ENCODE peak calls at places on chromosomes 16 and 17, in ten cellular contexts. W is hepatocyte, Q is H1, K is right lobe of liver, D is fibroblast of lung, L is vagina, G is H9, S is heart left ventricle, Y is IMR-90, F is thoracic aorta. O is an unnamed sample.

GRCh38 chr16:67537270-67537635 is 8.6 kb downstream of the RIPOR1 start:
- DNase-seq in G (peak; percentile 63), F (no peak), Q (no peak), K (peak; percentile 74), W (peak; percentile 81), D (peak; percentile 56), L (no peak), S (peak; percentile 84), Y (peak; percentile 36), O (no peak)

GRCh38 chr17:64133546-64134215 is 3.7 kb upstream of the ERN1 start:
- DNase-seq in L (peak; percentile 85), S (no peak), Y (peak; percentile 70), G (peak; percentile 46), W (peak; percentile 82), Q (no peak), F (no peak), D (peak; percentile 40), K (no peak), O (peak; percentile 59)

GRCh38 chr17:36923814-36924221 is 13.5 kb upstream of the LHX1 start:
- DNase-seq in S (no peak), Q (no peak), D (peak; percentile 65), K (no peak), Y (no peak), W (no peak), L (no peak), G (no peak), F (no peak), O (no peak)

GRCh38 chr16:51237861-51238378 is 86.8 kb upstream of the SALL1 start:
- DNase-seq in L (no peak), Q (no peak), D (no peak), F (no peak), G (no peak), W (no peak), S (no peak), K (no peak), Y (no peak), O (no peak)

GRCh38 chr17:31319253-31319661 is 2.2 kb downstream of the EVI2A start:
- DNase-seq in G (no peak), Q (no peak), W (no peak), K (no peak), D (no peak), S (no peak), L (no peak), Y (no peak), F (no peak), O (no peak)

GRCh38 chr16:89923640-89924297 is 627 bp downstream of the TUBB3 start:
- DNase-seq in Y (no peak), F (no peak), Q (no peak), D (no peak), G (peak; percentile 65), L (no peak), K (no peak), W (peak; percentile 47), S (no peak), O (peak; percentile 44)

GRCh38 chr17:46977348-46977747 is 1.7 kb downstream of the RPRML start:
- DNase-seq in S (no peak), K (no peak), F (no peak), G (peak; percentile 98), Y (peak; percentile 18), W (peak; percentile 65), Q (peak; percentile 80), L (no peak), D (peak; percentile 29), O (peak; percentile 96)

GRCh38 chr16:58074657-58075056 is 49.1 kb downstream of the MMP15 start:
- DNase-seq in W (no peak), D (no peak), K (no peak), G (no peak), L (no peak), S (no peak), Q (no peak), F (no peak), Y (no peak), O (no peak)

GRCh38 chr17:57970706-57971105 is 15.5 kb upstream of the CUEDC1 start:
- DNase-seq in W (no peak), F (no peak), L (no peak), S (no peak), G (no peak), Y (peak; percentile 67), K (no peak), Q (no peak), D (peak; percentile 34), O (peak; percentile 3)

GRCh38 chr17:57999496-58000017 is 7.5 kb downstream of the SRSF1 start:
- DNase-seq in F (no peak), L (no peak), G (no peak), Y (peak; percentile 79), K (no peak), S (no peak), W (peak; percentile 82), Q (no peak), D (peak; percentile 58), O (no peak)

GRCh38 chr16:1645914-1646525 is 32.1 kb upstream of the JPT2 start:
- DNase-seq in W (peak; percentile 44), Q (no peak), Y (peak; percentile 47), S (no peak), L (no peak), K (no peak), F (no peak), D (peak; percentile 29), G (no peak), O (no peak)

GRCh38 chr17:44350733-44351226 is 5.7 kb downstream of the GRN start:
- DNase-seq in W (peak; percentile 82), F (no peak), S (peak; percentile 62), L (no peak), K (peak; percentile 79), G (peak; percentile 90), Q (no peak), Y (peak; percentile 44), D (peak; percentile 25), O (peak; percentile 88)

GRCh38 chr16:90008708-90009145 is 10.5 kb downstream of the DBNDD1 start:
- DNase-seq in S (no peak), D (peak; percentile 12), Y (peak; percentile 16), L (no peak), W (no peak), F (no peak), Q (no peak), K (no peak), G (no peak), O (no peak)

GRCh38 chr17:3025421-3026124 is 37.8 kb downstream of the OR1D5 start:
- DNase-seq in G (peak; percentile 26), S (no peak), Q (no peak), F (no peak), L (no peak), W (no peak), K (peak; percentile 45), Y (no peak), D (no peak), O (no peak)
- TF ChIP-seq CTCF in G (peak; percentile 22), S (no peak), Q (peak; percentile 16), F (no peak), L (no peak), W (no peak), K (no peak), Y (no peak), D (no peak), O (no peak)

GRCh38 chr17:49777577-49777976 is 10.9 kb upstream of the KAT7 start:
- DNase-seq in S (no peak), D (no peak), G (no peak), Q (no peak), K (no peak), F (no peak), W (no peak), L (no peak), Y (no peak), O (no peak)
- H3K27ac ChIP-seq in S (no peak overlapping the region), D (no peak overlapping the region), G (no peak overlapping the region), Q (no peak overlapping the region), K (no peak overlapping the region), F (peak overlapping the region; percentile 74), W (no peak overlapping the region), L (peak overlapping the region; percentile 57), Y (no peak overlapping the region), O (no peak overlapping the region)

DNA sequence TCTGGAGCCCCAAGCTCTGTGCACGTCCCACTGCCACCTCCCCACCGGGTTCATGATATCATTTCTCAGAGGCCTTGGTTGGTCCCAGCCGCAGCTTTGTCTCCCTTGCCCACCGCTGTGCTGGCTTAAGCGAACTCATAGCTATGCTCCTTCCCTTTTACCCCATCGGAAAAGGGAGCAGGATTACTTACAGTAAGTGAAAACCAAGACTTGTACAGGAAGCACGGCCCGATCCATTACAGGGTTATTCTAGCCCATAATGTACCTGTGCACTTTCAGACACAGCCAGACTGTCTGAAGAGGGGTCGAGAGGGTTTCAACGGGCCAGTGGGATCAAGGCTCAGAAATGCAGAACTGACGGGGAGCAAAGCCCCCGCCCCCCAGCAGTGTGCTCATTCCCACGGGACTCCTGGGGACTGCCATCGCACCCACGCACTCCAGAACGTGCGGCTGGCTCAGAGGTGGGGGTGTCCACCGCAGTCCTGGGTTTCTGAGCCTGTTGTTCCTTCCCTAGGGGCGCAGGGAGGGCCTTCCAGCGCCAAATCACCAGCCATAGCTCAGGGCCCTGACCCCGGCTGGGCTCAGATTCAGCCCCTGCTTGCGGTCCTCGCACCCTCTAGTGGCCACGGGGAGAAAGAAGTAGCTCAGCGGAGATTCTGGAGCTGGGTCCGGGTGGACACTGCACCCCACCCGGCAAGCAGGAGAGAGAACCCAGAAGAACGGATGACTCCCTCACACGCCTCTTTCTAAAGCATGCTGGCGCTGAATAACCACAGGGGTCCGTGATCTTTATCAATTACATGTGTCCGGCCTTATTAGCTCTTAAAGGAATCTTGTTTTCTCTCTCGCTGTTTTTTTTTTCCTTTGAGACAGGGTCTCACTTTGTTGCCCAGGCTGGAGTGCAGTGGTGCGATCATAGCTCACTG is 44.9 kb upstream of the USP7 start:
- DNase-seq in D (peak; percentile 57), K (peak; percentile 78), Q (peak; percentile 61), G (peak; percentile 89), Y (peak; percentile 56), F (peak; percentile 5), S (peak; percentile 77), W (peak; percentile 81), L (no peak), O (peak; percentile 87)
- TF ChIP-seq CTCF in D (peak; percentile 94), K (peak; percentile 81), Q (peak; percentile 97), G (peak; percentile 95), Y (peak; percentile 76), F (peak; percentile 78), S (peak; percentile 74), W (peak; percentile 78), L (peak; percentile 56), O (peak; percentile 92)

GRCh38 chr17:78348055-78348745 is 11.7 kb downstream of the SOCS3 start:
- DNase-seq in L (no peak), W (no peak), S (no peak), Y (no peak), D (no peak), G (no peak), Q (no peak), F (no peak), K (no peak), O (no peak)

GRCh38 chr17:78345791-78346494 is 13.9 kb downstream of the SOCS3 start:
- DNase-seq in K (no peak), Q (no peak), Y (no peak), L (no peak), S (no peak), W (no peak), G (no peak), F (no peak), D (no peak), O (no peak)

GRCh38 chr17:78347453-78347852 is 12.4 kb downstream of the SOCS3 start:
- DNase-seq in F (no peak), Q (no peak), Y (no peak), G (no peak), W (no peak), D (no peak), S (no peak), K (no peak), L (no peak), O (no peak)

GRCh38 chr17:78345172-78345571 is 14.7 kb downstream of the SOCS3 start:
- DNase-seq in F (no peak), G (peak; percentile 39), W (no peak), L (no peak), S (no peak), Y (no peak), Q (no peak), D (no peak), K (no peak), O (no peak)

GRCh38 chr17:78346605-78347250 is 13.1 kb downstream of the SOCS3 start:
- DNase-seq in Q (no peak), S (no peak), K (no peak), W (no peak), G (no peak), Y (peak; percentile 43), L (no peak), F (no peak), D (no peak), O (no peak)
- H3K27ac ChIP-seq in Q (no peak overlapping the region), S (no peak overlapping the region), K (no peak overlapping the region), W (no peak overlapping the region), G (no peak overlapping the region), Y (no peak overlapping the region), L (no peak overlapping the region), F (no peak overlapping the region), D (no peak overlapping the region), O (no peak overlapping the region)

O was measured in WERI-Rb-1.